ENCODE peak calls at places on chromosomes 1 and 21, in seven cellular contexts. I is M059J, B is heart left ventricle, H is fibroblast of the aortic adventitia, E is non-pigmented ciliary epithelial cell, P is HFFc6, Z is HT1080. N is an unnamed sample.

GRCh38 chr1:49906365-49906764 is 117.4 kb downstream of the AGBL4 start:
- DNase-seq in I (no peak), B (no peak), H (no peak), E (no peak), P (no peak), Z (no peak), N (no peak)

GRCh38 chr1:5005171-5005570 is 350.8 kb downstream of the AJAP1 start:
- DNase-seq in I (no peak), B (no peak), H (no peak), E (no peak), P (no peak), Z (no peak), N (no peak)

GRCh38 chr1:3439346-3439745 is 15.1 kb upstream of the ARHGEF16 start:
- DNase-seq in I (no peak), B (no peak), H (no peak), E (no peak), P (no peak), Z (no peak), N (no peak)

GRCh38 chr1:166721145-166721544 is 118.1 kb upstream of the POGK start:
- DNase-seq in I (peak), B (no peak), H (no peak), E (no peak), P (no peak), Z (no peak), N (no peak)

GRCh38 chr1:160675641-160676410 is 29.0 kb upstream of the SLAMF1 start:
- DNase-seq in I (peak), B (peak), H (peak), E (peak), P (peak), Z (peak), N (peak)

GRCh38 chr1:29810121-29811120 is 574.1 kb downstream of the PTPRU start:
- DNase-seq in I (no peak), B (no peak), H (no peak), E (no peak), P (no peak), Z (no peak), N (no peak)

GRCh38 chr1:53896673-53897229 is 2.8 kb downstream of the DIO1 start:
- DNase-seq in I (peak), B (no peak), H (peak), E (no peak), P (peak), Z (peak), N (no peak)

GRCh38 chr1:201624741-201625646 is 86.1 kb downstream of the NAV1 start:
- DNase-seq in I (peak), B (no peak), H (peak), E (peak), P (peak), Z (peak), N (peak)

GRCh38 chr1:154546264-154547043 is 12.0 kb downstream of the UBE2Q1 start:
- DNase-seq in I (peak), B (peak), H (peak), E (no peak), P (peak), Z (peak), N (no peak)

GRCh38 chr1:113191579-113192076 is 118.6 kb downstream of the LRIG2 start:
- DNase-seq in I (peak), B (no peak), H (no peak), E (no peak), P (no peak), Z (peak), N (no peak)

GRCh38 chr1:39609618-39610331 is 29.7 kb downstream of the HEYL start:
- DNase-seq in I (peak), B (peak), H (no peak), E (peak), P (peak), Z (no peak), N (no peak)

GRCh38 chr1:13892671-13893325 is 192.8 kb downstream of the PRDM2 start:
- DNase-seq in I (no peak), B (no peak), H (no peak), E (no peak), P (no peak), Z (no peak), N (no peak)

GRCh38 chr1:40078512-40079333 is 18.3 kb downstream of the PPT1 start:
- DNase-seq in I (peak), B (peak), H (peak), E (no peak), P (peak), Z (peak), N (no peak)

GRCh38 chr21:32653326-32653901 is 41.2 kb upstream of the CFAP298 start:
- DNase-seq in I (peak), B (no peak), H (peak), E (no peak), P (no peak), Z (peak), N (no peak)

GRCh38 chr1:53366901-53367502 is 39.1 kb upstream of the LRP8 start:
- DNase-seq in I (no peak), B (peak), H (no peak), E (no peak), P (no peak), Z (no peak), N (no peak)

GRCh38 chr21:14383596-14384210 is 757 bp upstream of the HSPA13 start:
- DNase-seq in I (peak), B (peak), H (no peak), E (peak), P (peak), Z (no peak), N (no peak)

GRCh38 chr1:219405531-219406331 is 207.2 kb downstream of the ZC3H11B start:
- DNase-seq in I (no peak), B (no peak), H (no peak), E (no peak), P (no peak), Z (no peak), N (no peak)

GRCh38 chr1:109823543-109824348 is 60.0 kb upstream of the EPS8L3 start:
- DNase-seq in I (peak), B (peak), H (peak), E (no peak), P (peak), Z (peak), N (no peak)

GRCh38 chr1:89465201-89465600 is 59.4 kb upstream of the LRRC8B start:
- DNase-seq in I (peak), B (no peak), H (no peak), E (no peak), P (no peak), Z (peak), N (no peak)

GRCh38 chr1:17919525-17920439 is 164.6 kb downstream of the ACTL8 start:
- DNase-seq in I (peak), B (no peak), H (peak), E (peak), P (peak), Z (no peak), N (no peak)

GRCh38 chr1:41504126-41505035 is 19.9 kb upstream of the EDN2 start:
- DNase-seq in I (peak), B (no peak), H (peak), E (peak), P (peak), Z (peak), N (no peak)

GRCh38 chr1:236568285-236568894 is 35.9 kb downstream of the HEATR1 start:
- DNase-seq in I (no peak), B (no peak), H (peak), E (no peak), P (no peak), Z (no peak), N (no peak)

GRCh38 chr1:161019767-161020572 is 982 bp downstream of the F11R start:
- DNase-seq in I (peak), B (peak), H (no peak), E (no peak), P (no peak), Z (no peak), N (no peak)

GRCh38 chr1:165114022-165114888 is 242.3 kb downstream of the LMX1A start:
- DNase-seq in I (peak), B (no peak), H (peak), E (no peak), P (peak), Z (peak), N (no peak)

GRCh38 chr1:191155178-191155577 is 677.5 kb upstream of the BRINP3 start:
- DNase-seq in I (no peak), B (no peak), H (no peak), E (no peak), P (no peak), Z (no peak), N (no peak)

GRCh38 chr1:62621907-62622306 is 24.6 kb downstream of the ANGPTL3 start:
- DNase-seq in I (peak), B (no peak), H (peak), E (peak), P (peak), Z (peak), N (peak)

GRCh38 chr1:219317762-219318353 is 144.2 kb downstream of the LYPLAL1 start:
- DNase-seq in I (no peak), B (no peak), H (no peak), E (no peak), P (no peak), Z (no peak), N (no peak)

GRCh38 chr21:46457801-46458314 is 833 bp upstream of the DIP2A start:
- DNase-seq in I (peak), B (peak), H (peak), E (no peak), P (peak), Z (no peak), N (peak)

GRCh38 chr1:164602142-164602429 is 43.1 kb downstream of the PBX1 start:
- DNase-seq in I (no peak), B (no peak), H (no peak), E (no peak), P (no peak), Z (no peak), N (no peak)

GRCh38 chr1:19597463-19598309 is 46.4 kb upstream of the NBL1 start:
- DNase-seq in I (peak), B (no peak), H (peak), E (no peak), P (no peak), Z (peak), N (no peak)

GRCh38 chr1:94654505-94654904 is 112.9 kb upstream of the F3 start:
- DNase-seq in I (no peak), B (no peak), H (no peak), E (no peak), P (no peak), Z (no peak), N (no peak)

GRCh38 chr1:53285969-53286760 is 41.7 kb downstream of the LRP8 start:
- DNase-seq in I (no peak), B (no peak), H (no peak), E (no peak), P (no peak), Z (no peak), N (no peak)

GRCh38 chr1:53343831-53344668 is 16.2 kb upstream of the LRP8 start:
- DNase-seq in I (peak), B (no peak), H (no peak), E (no peak), P (peak), Z (no peak), N (no peak)

N was measured in brain pericyte.